ENCODE peak calls at places on chromosomes 13 and 19, in six cellular contexts. Z, H, U, F, D and Y are unnamed samples.

GRCh38 chr19:14978377-14978776 is 1.3 kb downstream of the SLC1A6 start:
- DNase-seq in Z (no peak), H (no peak), U (no peak), F (no peak), D (no peak), Y (no peak)

GRCh38 chr19:16062789-16063188 is 13.5 kb upstream of the TPM4 start:
- DNase-seq in Z (no peak), H (peak), U (peak), F (peak), D (no peak), Y (no peak)

GRCh38 chr19:8451377-8451776 is 6.6 kb downstream of the HNRNPM start:
- DNase-seq in Z (no peak), H (no peak), U (no peak), F (no peak), D (no peak), Y (no peak)

GRCh38 chr13:109516196-109516595 is 270.2 kb downstream of the IRS2 start:
- DNase-seq in Z (no peak), H (no peak), U (no peak), F (no peak), D (no peak), Y (no peak)

GRCh38 chr13:45786293-45786920 is 65.1 kb downstream of the SIAH3 start:
- DNase-seq in Z (no peak), H (no peak), U (no peak), F (no peak), D (no peak), Y (no peak)

GRCh38 chr13:24505756-24506155 is 6.8 kb downstream of the PARP4 start:
- DNase-seq in Z (no peak), H (no peak), U (no peak), F (no peak), D (no peak), Y (no peak)

GRCh38 chr19:49924004-49924880 is 4.8 kb upstream of the ATF5 start:
- DNase-seq in Z (no peak), H (no peak), U (no peak), F (peak), D (peak), Y (no peak)

GRCh38 chr13:20397896-20398295 is 127.8 kb downstream of the CRYL1 start:
- DNase-seq in Z (no peak), H (no peak), U (no peak), F (no peak), D (no peak), Y (no peak)

GRCh38 chr13:51328488-51328887 is 11.0 kb upstream of the SERPINE3 start:
- DNase-seq in Z (no peak), H (no peak), U (no peak), F (no peak), D (no peak), Y (no peak)

GRCh38 chr19:42130254-42130573 is 2.0 kb downstream of the POU2F2 start:
- DNase-seq in Z (no peak), H (no peak), U (peak), F (no peak), D (no peak), Y (no peak)

GRCh38 chr19:33252971-33253370 is 27.3 kb upstream of the SLC7A10 start:
- DNase-seq in Z (no peak), H (no peak), U (no peak), F (no peak), D (no peak), Y (no peak)

GRCh38 chr19:48290341-48290922 is 20.6 kb downstream of the ZNF114 start:
- DNase-seq in Z (peak), H (no peak), U (no peak), F (no peak), D (peak), Y (no peak)

GRCh38 chr19:41877916-41878905 is 1.1 kb downstream of the CD79A start:
- DNase-seq in Z (no peak), H (no peak), U (peak), F (no peak), D (no peak), Y (no peak)

GRCh38 chr13:100306042-100306441 is 217.1 kb downstream of the PCCA start:
- DNase-seq in Z (no peak), H (no peak), U (no peak), F (no peak), D (no peak), Y (no peak)

GRCh38 chr13:44649118-44649455 is 73.0 kb upstream of the TSC22D1 start:
- DNase-seq in Z (no peak), H (peak), U (peak), F (no peak), D (no peak), Y (no peak)

GRCh38 chr19:1860133-1860775 is 3.1 kb downstream of the KLF16 start:
- DNase-seq in Z (peak), H (no peak), U (peak), F (peak), D (peak), Y (no peak)

GRCh38 chr13:106986033-106986484 is 418.1 kb upstream of the ARGLU1 start:
- DNase-seq in Z (peak), H (no peak), U (no peak), F (no peak), D (peak), Y (no peak)

GRCh38 chr13:47256618-47257017 is 359.8 kb upstream of the HTR2A start:
- DNase-seq in Z (peak), H (no peak), U (no peak), F (no peak), D (peak), Y (no peak)

GRCh38 chr19:6753178-6754031 is 13.8 kb downstream of the SH2D3A start:
- DNase-seq in Z (peak), H (peak), U (peak), F (peak), D (peak), Y (peak)

GRCh38 chr13:28954810-28955209 is 134.7 kb downstream of the MTUS2 start:
- DNase-seq in Z (no peak), H (no peak), U (no peak), F (no peak), D (no peak), Y (no peak)

GRCh38 chr19:28831464-28831863 is 381.5 kb downstream of the UQCRFS1 start:
- DNase-seq in Z (no peak), H (no peak), U (no peak), F (no peak), D (no peak), Y (no peak)

GRCh38 chr13:65719831-65720230 is 1510.3 kb downstream of the PCDH9 start:
- DNase-seq in Z (no peak), H (no peak), U (no peak), F (no peak), D (no peak), Y (no peak)

GRCh38 chr13:41590643-41591042 is 133.3 kb downstream of the RGCC start:
- DNase-seq in Z (no peak), H (no peak), U (no peak), F (no peak), D (no peak), Y (no peak)

GRCh38 chr13:91278888-91279287 is 68.6 kb upstream of the MIR17HG start:
- DNase-seq in Z (no peak), H (no peak), U (no peak), F (no peak), D (no peak), Y (no peak)

GRCh38 chr13:75145926-75146325 is 336.0 kb downstream of the TBC1D4 start:
- DNase-seq in Z (no peak), H (no peak), U (no peak), F (no peak), D (peak), Y (no peak)

GRCh38 chr13:109200556-109200955 is 571.1 kb downstream of the MYO16 start:
- DNase-seq in Z (peak), H (no peak), U (no peak), F (no peak), D (no peak), Y (no peak)

GRCh38 chr13:73327579-73327978 is 268.8 kb downstream of the KLF5 start:
- DNase-seq in Z (no peak), H (no peak), U (no peak), F (no peak), D (no peak), Y (no peak)

GRCh38 chr13:45500492-45501174 is 35.9 kb downstream of the COG3 start:
- DNase-seq in Z (peak), H (no peak), U (no peak), F (no peak), D (peak), Y (no peak)

GRCh38 chr19:30317403-30317802 is 54.8 kb upstream of the ZNF536 start:
- DNase-seq in Z (no peak), H (no peak), U (no peak), F (no peak), D (no peak), Y (no peak)